ENCODE peak calls at places on chromosomes 16 and 17, in eight cellular contexts. Y, O, T, Z, K, Q, H and D are unnamed samples.
A peak's percentile ranks its signal among the peaks of the same experiment; 100 is the strongest.

GRCh38 chr17:41559548-41559947 is 12.3 kb downstream of the KRT9 start:
- DNase-seq in Y (no peak), O (no peak), T (no peak), Z (no peak), K (peak; percentile 25), Q (peak; percentile 42), H (no peak), D (no peak)

GRCh38 chr16:3157229-3158013 is 22.6 kb downstream of the ZNF213 start:
- DNase-seq in Y (peak; percentile 84), O (no peak), T (no peak), Z (peak; percentile 80), K (peak; percentile 86), Q (peak; percentile 96), H (peak; percentile 89), D (peak; percentile 77)

GRCh38 chr17:37292429-37293139 is 83.2 kb upstream of the C17orf78 start:
- DNase-seq in Y (no peak), O (no peak), T (no peak), Z (no peak), K (no peak), Q (no peak), H (no peak), D (no peak)

GRCh38 chr17:9763643-9764042 is 27.7 kb downstream of the DHRS7C start:
- DNase-seq in Y (no peak), O (no peak), T (no peak), Z (no peak), K (no peak), Q (no peak), H (no peak), D (no peak)

GRCh38 chr17:27529230-27529796 is 73.1 kb downstream of the KSR1 start:
- DNase-seq in Y (no peak), O (no peak), T (no peak), Z (peak; percentile 77), K (no peak), Q (no peak), H (no peak), D (peak; percentile 61)

GRCh38 chr16:31347445-31347844 is 7.5 kb upstream of the ITGAX start:
- DNase-seq in Y (no peak), O (no peak), T (no peak), Z (peak; percentile 15), K (no peak), Q (no peak), H (no peak), D (no peak)

GRCh38 chr17:55319933-55320593 is 55.3 kb downstream of the HLF start:
- DNase-seq in Y (no peak), O (no peak), T (no peak), Z (no peak), K (no peak), Q (no peak), H (no peak), D (no peak)

GRCh38 chr17:45425125-45425983 is 7.3 kb downstream of the ARHGAP27 start:
- DNase-seq in Y (no peak), O (no peak), T (no peak), Z (peak; percentile 91), K (peak; percentile 31), Q (peak; percentile 89), H (peak; percentile 50), D (no peak)

GRCh38 chr17:81044764-81045589 is 10.0 kb downstream of the BAIAP2 start:
- DNase-seq in Y (peak; percentile 79), O (no peak), T (no peak), Z (peak; percentile 87), K (no peak), Q (peak; percentile 70), H (no peak), D (peak; percentile 85)

GRCh38 chr16:2337431-2338296 is 2.9 kb downstream of the ABCA3 start:
- DNase-seq in Y (no peak), O (no peak), T (no peak), Z (no peak), K (no peak), Q (no peak), H (no peak), D (no peak)

GRCh38 chr17:44916781-44917241 is 1.5 kb upstream of the GFAP start:
- DNase-seq in Y (peak; percentile 53), O (no peak), T (no peak), Z (peak; percentile 66), K (no peak), Q (no peak), H (no peak), D (peak; percentile 94)

GRCh38 chr17:79811888-79812205 is 15.0 kb upstream of the CBX8 start:
- DNase-seq in Y (no peak), O (no peak), T (no peak), Z (no peak), K (no peak), Q (no peak), H (no peak), D (no peak)

GRCh38 chr16:5607169-5607568 is 509.6 kb upstream of the EEF2KMT start:
- DNase-seq in Y (no peak), O (no peak), T (no peak), Z (no peak), K (no peak), Q (no peak), H (no peak), D (no peak)

GRCh38 chr17:19531780-19532501 is 1.7 kb upstream of the SLC47A1 start:
- DNase-seq in Y (no peak), O (no peak), T (no peak), Z (no peak), K (no peak), Q (peak; percentile 22), H (no peak), D (no peak)

GRCh38 chr17:42266918-42267766 is 9.0 kb downstream of the STAT5B start:
- DNase-seq in Y (no peak), O (peak; percentile 43), T (no peak), Z (no peak), K (peak; percentile 75), Q (peak; percentile 97), H (peak; percentile 88), D (no peak)

GRCh38 chr16:57639172-57639571 is 10.7 kb downstream of the ADGRG1 start:
- DNase-seq in Y (no peak), O (no peak), T (no peak), Z (no peak), K (no peak), Q (no peak), H (no peak), D (peak; percentile 78)